ENCODE peak calls at places on chromosomes 1 and 21, in four cellular contexts. K is breast epithelium, Y is cardiac muscle cell, V is heart left ventricle. G is an unnamed sample. For H3K4me1, the result is how much of the 10 kb centered on the place peaks cover.

GRCh38 chr1:231415018-231415583 is 7.0 kb downstream of the EGLN1 start:
- DNase-seq in K (no peak), Y (no peak), V (no peak), G (no peak)

GRCh38 chr21:40754466-40754865 is 92.5 kb downstream of the DSCAM start:
- DNase-seq in K (no peak), Y (no peak), V (peak), G (no peak)

GRCh38 chr1:160795951-160796383 is at the start of gene LY9:
- DNase-seq in K (peak), Y (no peak), V (no peak), G (no peak)

GRCh38 chr1:206467915-206468314 is 2.4 kb upstream of the IKBKE start:
- DNase-seq in K (no peak), Y (peak), V (peak), G (no peak)

GRCh38 chr21:38756746-38757145 is 49.0 kb upstream of the ETS2 start:
- DNase-seq in K (no peak), Y (peak), V (no peak), G (peak)

GRCh38 chr21:29164330-29164942 is 34.0 kb downstream of the MAP3K7CL start:
- DNase-seq in K (no peak), Y (peak), V (no peak), G (no peak)

GRCh38 chr1:151606384-151606783 is 5.5 kb upstream of the SNX27 start:
- DNase-seq in K (no peak), Y (no peak), V (no peak), G (no peak)

GRCh38 chr1:155062702-155063411 is 683 bp upstream of the EFNA4 start:
- DNase-seq in K (no peak), Y (peak), V (no peak), G (no peak)

GRCh38 chr1:51628715-51629590 is 12.1 kb downstream of the OSBPL9 start:
- DNase-seq in K (no peak), Y (no peak), V (no peak), G (no peak)

GRCh38 chr1:154799188-154799587 is 70.9 kb downstream of the KCNN3 start:
- DNase-seq in K (no peak), Y (no peak), V (no peak), G (no peak)

GRCh38 chr1:112371770-112372169 is 24.2 kb upstream of the CTTNBP2NL start:
- DNase-seq in K (no peak), Y (peak), V (no peak), G (no peak)

GRCh38 chr21:45865106-45865835 is 116.3 kb upstream of the COL6A1 start:
- DNase-seq in K (no peak), Y (peak), V (no peak), G (peak)

GRCh38 chr1:180265201-180265600 is 35.1 kb downstream of the LHX4 start:
- DNase-seq in K (no peak), Y (no peak), V (no peak), G (peak)

GRCh38 chr1:44584167-44584566 is 90.1 kb downstream of the TMEM53 start:
- DNase-seq in K (no peak), Y (no peak), V (no peak), G (no peak)

GRCh38 chr1:177864530-177865305 is 105.1 kb downstream of the SEC16B start:
- DNase-seq in K (peak), Y (peak), V (no peak), G (no peak)

GRCh38 chr1:25461783-25462182 is 31.1 kb downstream of the MACO1 start:
- DNase-seq in K (no peak), Y (no peak), V (no peak), G (no peak)

GRCh38 chr1:221740260-221740830 is 1.5 kb downstream of the DUSP10 start:
- DNase-seq in K (no peak), Y (no peak), V (no peak), G (no peak)

GRCh38 chr1:55717111-55717510 is 501.9 kb upstream of the USP24 start:
- DNase-seq in K (no peak), Y (no peak), V (no peak), G (no peak)

GRCh38 chr1:119367332-119368124 is 1.1 kb upstream of the HAO2 start:
- DNase-seq in K (no peak), Y (peak), V (no peak), G (no peak)

GRCh38 chr1:197850042-197850441 is 52.4 kb upstream of the C1orf53 start:
- DNase-seq in K (no peak), Y (no peak), V (no peak), G (no peak)

GRCh38 chr1:197101920-197102319 is 34.9 kb upstream of the F13B start:
- DNase-seq in K (no peak), Y (no peak), V (no peak), G (no peak)

GRCh38 chr1:204961765-204962419 is 81.1 kb upstream of the CNTN2 start:
- DNase-seq in K (no peak), Y (no peak), V (no peak), G (no peak)

GRCh38 chr1:22850681-22851080 is 122.0 kb downstream of the LACTBL1 start:
- DNase-seq in K (no peak), Y (peak), V (peak), G (no peak)

GRCh38 chr1:187342495-187342894 is 513.7 kb downstream of the PLA2G4A start:
- DNase-seq in K (no peak), Y (no peak), V (no peak), G (no peak)

GRCh38 chr1:157045251-157046218 is at the start of gene ARHGEF11:
- DNase-seq in K (peak), Y (peak), V (peak), G (peak)

GRCh38 chr1:113783254-113784103 is 24.2 kb upstream of the PHTF1 start:
- DNase-seq in K (no peak), Y (peak), V (peak), G (no peak)

GRCh38 chr1:89271616-89272015 is 1.0 kb downstream of the GBP5 start:
- DNase-seq in K (no peak), Y (peak), V (no peak), G (peak)

GRCh38 chr1:246791303-246791918 is 67.2 kb downstream of the SCCPDH start:
- DNase-seq in K (no peak), Y (no peak), V (no peak), G (no peak)

GRCh38 chr1:1402081-1402900 is 3.2 kb upstream of the CCNL2 start:
- DNase-seq in K (no peak), Y (peak), V (no peak), G (peak)

GRCh38 chr1:99801584-99801983 is 35.1 kb upstream of the FRRS1 start:
- DNase-seq in K (no peak), Y (no peak), V (no peak), G (no peak)

DNA sequence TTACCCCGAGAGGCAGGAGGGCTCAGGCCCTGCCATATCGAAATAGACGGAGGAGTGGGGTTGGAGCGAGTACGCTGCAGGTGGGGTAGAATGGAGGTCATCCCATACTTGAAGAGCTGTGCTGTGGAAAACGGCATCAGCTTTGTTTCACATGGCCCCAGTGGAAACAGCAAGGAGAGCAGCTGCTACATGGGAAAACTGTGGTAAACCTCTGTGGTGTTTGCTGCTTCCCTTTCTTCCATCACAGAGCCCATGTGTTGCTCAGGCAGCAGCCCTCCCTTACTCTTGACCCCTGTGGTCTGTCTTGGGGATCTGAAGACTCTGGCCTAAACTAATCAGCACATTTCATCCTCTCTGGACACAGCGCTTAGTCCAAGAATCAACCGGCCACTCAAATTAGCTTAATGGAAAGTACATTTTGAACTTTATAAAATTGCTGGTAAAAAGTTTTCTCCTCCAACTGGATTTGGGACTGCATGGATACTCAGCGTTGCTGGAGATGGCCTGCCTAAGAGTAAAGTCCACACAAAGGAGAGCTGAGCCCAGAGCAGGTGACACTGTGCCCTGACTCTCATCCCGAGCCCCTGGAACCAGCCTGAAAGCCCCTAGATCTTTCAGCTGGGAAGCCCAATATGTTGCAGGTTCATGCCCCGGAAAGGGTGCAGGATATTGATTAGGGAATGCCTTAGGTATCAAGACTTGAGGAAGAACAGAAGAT is 127.1 kb upstream of the GADD45A start:
- DNase-seq in K (no peak), Y (no peak), V (no peak), G (no peak)
- H3K4me1 ChIP-seq in K (under half), Y (under half), V (under half), G (under half)

GRCh38 chr1:41860771-41861170 is 58.0 kb downstream of the HIVEP3 start:
- DNase-seq in K (no peak), Y (no peak), V (no peak), G (no peak)
- H3K4me1 ChIP-seq in K (under half), Y (under half), V (under half), G (half or more)

GRCh38 chr1:93663191-93663614 is 18.4 kb downstream of the BCAR3 start:
- DNase-seq in K (no peak), Y (no peak), V (no peak), G (no peak)

GRCh38 chr1:93665015-93665414 is 16.6 kb downstream of the BCAR3 start:
- DNase-seq in K (no peak), Y (no peak), V (no peak), G (no peak)

GRCh38 chr1:93661829-93662474 is 19.7 kb downstream of the BCAR3 start:
- DNase-seq in K (no peak), Y (peak), V (no peak), G (peak)

GRCh38 chr1:93659805-93660479 is 21.7 kb downstream of the BCAR3 start:
- DNase-seq in K (no peak), Y (peak), V (peak), G (no peak)

DNA sequence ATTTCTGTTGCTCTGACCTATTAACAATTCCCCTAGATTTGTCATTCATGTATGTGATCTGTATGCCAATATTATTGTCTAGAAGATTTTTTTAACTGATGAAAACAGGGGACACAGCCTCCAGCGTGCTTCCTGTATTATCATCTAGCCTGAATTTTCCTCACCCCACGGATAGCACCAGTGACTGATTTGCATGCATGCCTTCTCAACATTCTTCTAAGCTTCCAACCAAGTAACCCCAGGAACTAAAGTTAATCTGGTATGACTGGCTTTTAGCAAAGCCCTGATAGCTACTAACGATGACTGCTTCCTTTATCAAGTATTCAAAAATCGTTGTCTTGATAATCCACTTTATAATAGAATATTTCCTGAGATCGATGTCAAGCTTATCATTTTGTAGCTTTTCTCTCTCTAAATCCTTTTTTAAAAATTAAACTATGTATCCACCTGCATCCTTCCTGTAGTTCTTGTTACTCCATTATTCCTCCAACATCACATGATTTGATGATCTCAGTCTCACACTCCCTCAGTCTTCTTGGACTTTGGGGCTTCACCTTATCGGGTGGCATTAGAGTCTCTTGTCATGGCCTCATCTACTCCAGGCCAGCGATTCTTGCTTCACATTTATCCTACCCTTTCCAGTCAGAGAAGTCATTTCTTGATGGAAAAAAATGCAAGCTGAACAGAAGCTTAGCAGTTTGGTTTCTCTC is 19.0 kb downstream of the BCAR3 start:
- DNase-seq in K (no peak), Y (peak), V (no peak), G (peak)
- H3K4me1 ChIP-seq in K (under half), Y (under half), V (under half), G (half or more)

DNA sequence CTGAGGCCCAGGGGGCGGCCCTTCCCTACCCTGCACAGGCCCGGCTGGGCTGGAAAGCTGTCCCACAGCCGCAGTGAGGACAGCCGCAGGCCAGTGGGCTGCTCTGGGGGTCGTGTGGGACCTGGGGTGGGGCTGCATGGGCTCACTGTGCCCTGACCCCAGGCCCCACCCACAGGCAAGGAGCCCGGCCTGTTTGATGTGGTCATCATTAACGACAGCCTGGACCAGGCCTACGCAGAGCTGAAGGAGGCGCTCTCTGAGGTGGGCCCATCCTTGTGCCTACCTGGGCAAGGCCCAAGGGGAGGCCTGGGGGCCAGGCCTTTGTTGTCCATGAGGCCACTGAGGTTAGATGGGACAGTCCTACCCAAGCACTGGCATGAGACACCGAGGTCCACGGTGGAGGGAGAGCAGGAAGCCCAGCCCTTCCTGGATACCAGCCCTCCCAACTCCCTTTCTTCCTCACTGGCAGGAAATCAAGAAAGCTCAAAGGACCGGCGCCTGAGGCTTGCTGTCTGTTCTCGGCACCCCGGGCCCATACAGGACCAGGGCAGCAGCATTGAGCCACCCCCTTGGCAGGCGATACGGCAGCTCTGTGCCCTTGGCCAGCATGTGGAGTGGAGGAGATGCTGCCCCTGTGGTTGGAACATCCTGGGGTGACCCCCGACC is 1.4 kb upstream of the GJC2 start:
- DNase-seq in K (no peak), Y (peak), V (no peak), G (no peak)
- H3K4me1 ChIP-seq in K (under half), Y (under half), V (half or more), G (under half)

DNA sequence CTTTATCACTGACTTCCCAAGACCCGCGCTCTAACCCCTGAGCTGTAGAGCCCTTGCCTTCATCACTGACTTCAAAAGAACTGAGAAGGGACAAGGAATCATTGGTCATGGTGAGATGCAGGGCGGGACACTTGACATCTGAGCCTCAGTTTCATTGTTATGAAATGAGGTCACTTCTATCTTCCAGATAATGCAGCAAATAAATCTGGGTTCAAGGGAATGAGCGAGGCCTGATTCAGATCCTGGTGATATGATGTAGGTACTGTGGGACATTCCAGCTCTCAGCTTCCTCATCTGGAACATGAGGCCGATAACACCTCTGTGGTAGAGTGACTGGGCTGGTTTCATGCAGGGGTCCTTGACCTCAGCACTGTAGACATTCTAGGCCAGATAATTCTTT is 13.8 kb downstream of the KAZN start:
- DNase-seq in K (no peak), Y (no peak), V (no peak), G (no peak)
- H3K4me1 ChIP-seq in K (under half), Y (under half), V (under half), G (under half)

GRCh38 chr1:31658721-31659120 is 14.0 kb upstream of the PEF1 start:
- DNase-seq in K (no peak), Y (no peak), V (no peak), G (no peak)

GRCh38 chr1:31657972-31658510 is 13.4 kb upstream of the PEF1 start:
- DNase-seq in K (no peak), Y (no peak), V (no peak), G (no peak)

GRCh38 chr1:31655104-31655503 is 10.4 kb upstream of the PEF1 start:
- DNase-seq in K (no peak), Y (no peak), V (no peak), G (no peak)

GRCh38 chr1:31655756-31656155 is 11.1 kb upstream of the PEF1 start:
- DNase-seq in K (peak), Y (no peak), V (no peak), G (no peak)

DNA sequence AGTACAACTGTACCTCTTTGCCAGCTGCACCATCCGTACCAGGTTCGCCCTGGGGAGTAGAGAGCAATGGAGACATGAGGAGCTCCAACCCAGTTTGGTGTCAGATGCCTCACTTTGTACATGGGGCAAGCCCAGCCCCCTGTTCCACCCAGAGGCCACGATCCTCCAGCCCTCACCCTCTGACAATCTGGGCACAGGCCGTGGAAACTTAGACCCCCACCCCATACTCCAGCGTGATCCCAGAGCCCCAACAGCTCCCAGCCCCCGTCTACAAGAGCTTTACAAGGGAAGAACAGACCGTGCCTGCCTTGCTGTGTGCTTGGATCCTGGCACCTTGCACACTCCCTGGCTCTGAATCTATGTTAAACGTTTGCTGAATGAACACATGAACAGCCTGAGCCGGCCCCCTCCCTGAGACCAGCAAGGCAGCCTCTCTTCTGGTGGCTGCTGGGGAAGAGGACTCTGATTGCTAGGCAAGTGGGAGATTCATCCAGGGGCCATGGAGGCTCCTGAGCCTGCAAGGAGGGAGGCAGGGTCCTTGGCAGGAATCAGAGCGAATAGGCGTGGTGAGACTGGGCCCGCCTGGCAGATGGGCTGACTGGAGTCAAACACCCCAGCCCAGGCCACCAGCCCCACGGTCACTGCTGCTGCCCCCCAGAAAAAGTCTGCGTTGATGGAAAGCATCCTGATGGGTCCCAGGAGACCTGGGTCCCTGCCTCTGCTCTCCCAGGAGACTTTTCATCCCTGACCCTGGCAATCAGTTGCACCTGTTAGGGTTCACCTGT is 12.5 kb upstream of the PEF1 start:
- DNase-seq in K (no peak), Y (no peak), V (no peak), G (no peak)
- H3K4me1 ChIP-seq in K (under half), Y (under half), V (under half), G (under half)

G was measured in SJSA1.